ENCODE peak calls at places on chromosomes 11 and 22, in five cellular contexts. O, G, L, P and U are unnamed samples.

GRCh38 chr11:111634981-111635705 is 32.9 kb downstream of the SIK2 start:
- DNase-seq in O (no peak), G (no peak), L (no peak), P (no peak), U (no peak)

GRCh38 chr11:24093410-24093809 is 403.4 kb upstream of the LUZP2 start:
- DNase-seq in O (no peak), G (peak; percentile 27), L (no peak), P (no peak), U (no peak)

GRCh38 chr11:64621283-64622019 is 30.4 kb downstream of the SLC22A12 start:
- DNase-seq in O (no peak), G (no peak), L (no peak), P (no peak), U (no peak)

GRCh38 chr11:76702378-76703128 is 32.0 kb upstream of the LRRC32 start:
- DNase-seq in O (no peak), G (no peak), L (no peak), P (no peak), U (no peak)

GRCh38 chr11:93089474-93090102 is 108.2 kb downstream of the SLC36A4 start:
- DNase-seq in O (peak; percentile 91), G (peak; percentile 61), L (peak; percentile 38), P (peak; percentile 61), U (no peak)

GRCh38 chr22:20957118-20957690 is 9.9 kb upstream of the AIFM3 start:
- DNase-seq in O (no peak), G (no peak), L (no peak), P (peak; percentile 62), U (no peak)

GRCh38 chr22:36823177-36823839 is 6.5 kb upstream of the PVALB start:
- DNase-seq in O (no peak), G (no peak), L (no peak), P (peak; percentile 31), U (no peak)

GRCh38 chr11:128236506-128237498 is 350.6 kb downstream of the ETS1 start:
- DNase-seq in O (no peak), G (no peak), L (no peak), P (no peak), U (no peak)

GRCh38 chr11:44978961-44979331 is 28.3 kb upstream of the TP53I11 start:
- DNase-seq in O (no peak), G (peak; percentile 95), L (peak; percentile 93), P (no peak), U (no peak)

GRCh38 chr11:57662893-57663292 is 5.0 kb upstream of the ZDHHC5 start:
- DNase-seq in O (peak; percentile 21), G (no peak), L (no peak), P (no peak), U (no peak)

GRCh38 chr11:45926536-45927331 is 4.3 kb downstream of the LARGE2 start:
- DNase-seq in O (no peak), G (no peak), L (no peak), P (no peak), U (no peak)

GRCh38 chr11:43833657-43834073 is 47.0 kb upstream of the ALKBH3 start:
- DNase-seq in O (peak; percentile 22), G (peak; percentile 22), L (no peak), P (no peak), U (no peak)

GRCh38 chr11:69075421-69076128 is 26.8 kb downstream of the TPCN2 start:
- DNase-seq in O (no peak), G (no peak), L (peak; percentile 41), P (peak; percentile 95), U (no peak)

GRCh38 chr11:130891326-130891725 is 25.0 kb downstream of the SNX19 start:
- DNase-seq in O (no peak), G (no peak), L (no peak), P (no peak), U (no peak)

GRCh38 chr11:46106530-46107407 is 14.5 kb downstream of the PHF21A start:
- DNase-seq in O (peak; percentile 53), G (no peak), L (no peak), P (peak; percentile 20), U (no peak)

GRCh38 chr22:36330655-36331305 is 57.0 kb downstream of the MYH9 start:
- DNase-seq in O (peak; percentile 39), G (no peak), L (peak; percentile 41), P (peak; percentile 71), U (no peak)

GRCh38 chr22:22710719-22711531 is 66.5 kb downstream of the GGTLC2 start:
- DNase-seq in O (no peak), G (peak; percentile 23), L (peak; percentile 77), P (peak; percentile 77), U (peak; percentile 14)

GRCh38 chr11:68325894-68326220 is 13.5 kb downstream of the LRP5 start:
- DNase-seq in O (no peak), G (no peak), L (no peak), P (no peak), U (no peak)

GRCh38 chr11:79160786-79161403 is 279.9 kb downstream of the TENM4 start:
- DNase-seq in O (peak; percentile 54), G (no peak), L (no peak), P (peak; percentile 31), U (no peak)

GRCh38 chr11:120756931-120757330 is 245.4 kb downstream of the GRIK4 start:
- DNase-seq in O (no peak), G (no peak), L (no peak), P (no peak), U (no peak)

GRCh38 chr22:17366830-17367229 is 2.4 kb upstream of the CECR2 start:
- DNase-seq in O (no peak), G (no peak), L (peak; percentile 31), P (no peak), U (no peak)

GRCh38 chr11:86021390-86021789 is 47.5 kb downstream of the PICALM start:
- DNase-seq in O (peak; percentile 80), G (no peak), L (no peak), P (no peak), U (no peak)

GRCh38 chr11:64743591-64744543 is at the start of gene RASGRP2:
- DNase-seq in O (peak; percentile 84), G (peak; percentile 32), L (peak; percentile 77), P (peak; percentile 51), U (peak; percentile 26)

GRCh38 chr11:22582011-22582410 is 43.6 kb downstream of the FANCF start:
- DNase-seq in O (no peak), G (no peak), L (no peak), P (no peak), U (no peak)

GRCh38 chr11:13064593-13064992 is 55.5 kb downstream of the RASSF10 start:
- DNase-seq in O (no peak), G (no peak), L (peak; percentile 63), P (no peak), U (no peak)

GRCh38 chr11:96306933-96307747 is 35.9 kb downstream of the MAML2 start:
- DNase-seq in O (no peak), G (peak; percentile 88), L (peak; percentile 94), P (peak; percentile 64), U (peak; percentile 78)

GRCh38 chr11:121555172-121555571 is 102.4 kb upstream of the SORL1-AS1 start:
- DNase-seq in O (no peak), G (peak; percentile 27), L (no peak), P (peak; percentile 8), U (no peak)